ENCODE peak calls at places on chromosomes 2 and 18, in six cellular contexts. Q is IMR-90, Y is sigmoid colon, G is A549, X is lower leg skin, S is uterus. T is an unnamed sample.
A peak's percentile ranks its signal among the peaks of the same experiment; 100 is the strongest.

GRCh38 chr2:24824966-24825882 is 32.0 kb downstream of the CENPO start:
- DNase-seq in Y (peak; percentile 54), X (no peak), G (peak; percentile 48), S (no peak), Q (no peak), T (no peak)

GRCh38 chr2:116669782-116670181 is 1144.7 kb upstream of the DDX18 start:
- DNase-seq in Q (no peak), S (no peak), X (no peak), Y (no peak), G (no peak), T (no peak)

GRCh38 chr2:241788572-241788971 is 11.9 kb downstream of the GAL3ST2 start:
- DNase-seq in Q (no peak), G (no peak), S (no peak), X (peak; percentile 3), Y (no peak), T (no peak)

GRCh38 chr2:179768765-179769164 is 92.6 kb downstream of the ZNF385B start:
- DNase-seq in G (no peak), Y (no peak), Q (peak; percentile 1), X (no peak), S (no peak), T (no peak)

GRCh38 chr2:63862802-63863201 is 21.1 kb downstream of the UGP2 start:
- DNase-seq in G (no peak), Y (no peak), X (no peak), S (no peak), Q (peak; percentile 48), T (no peak)

GRCh38 chr18:8952796-8953760 is 149.4 kb upstream of the NDUFV2 start:
- DNase-seq in X (peak; percentile 27), Q (peak; percentile 92), Y (no peak), G (no peak), S (no peak), T (no peak)

GRCh38 chr2:75241696-75242095 is 42.4 kb upstream of the TACR1 start:
- DNase-seq in G (no peak), S (no peak), Y (no peak), Q (peak; percentile 43), X (no peak), T (no peak)

GRCh38 chr2:109331864-109332848 is 203.2 kb downstream of the SH3RF3 start:
- DNase-seq in S (peak; percentile 71), X (peak; percentile 88), Y (peak; percentile 84), G (peak; percentile 22), Q (peak; percentile 96), T (peak; percentile 78)

GRCh38 chr2:24352664-24353063 is 7.7 kb downstream of the ITSN2 start:
- DNase-seq in S (no peak), Y (no peak), Q (no peak), X (no peak), G (no peak), T (no peak)

DNA sequence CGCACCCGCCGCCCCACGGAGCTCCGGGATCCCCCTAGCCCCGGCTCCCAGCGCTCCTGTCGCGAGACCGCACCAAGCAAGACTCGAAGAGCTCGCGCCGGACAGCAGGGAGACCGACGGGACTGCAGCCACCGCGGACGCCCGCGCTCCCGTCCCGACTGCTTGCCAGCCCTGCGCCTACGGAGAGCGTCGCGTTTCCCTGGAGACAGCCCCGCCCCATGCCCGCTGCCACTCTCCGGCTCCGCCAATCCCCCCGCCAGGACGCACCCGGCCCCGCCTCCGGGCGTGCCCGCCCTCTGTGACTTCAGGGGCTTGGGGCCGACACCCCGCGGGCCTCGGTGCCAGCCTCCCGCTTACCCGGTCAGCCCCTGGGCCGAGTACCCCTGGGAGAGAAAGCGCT is at the start of gene ANKMY1:
- DNase-seq in Q (peak; percentile 67), X (peak; percentile 23), Y (peak; percentile 73), G (no peak), S (peak; percentile 53), T (no peak)
- TF ChIP-seq POLR2A in Q (no peak), X (no peak), Y (no peak), G (no peak), S (no peak), T (no peak)

GRCh38 chr18:5237723-5238370 is 40.8 kb upstream of the AKAIN1 start:
- DNase-seq in X (peak; percentile 77), G (peak; percentile 18), Q (peak; percentile 85), Y (peak; percentile 94), S (peak; percentile 86), T (no peak)
- TF ChIP-seq POLR2A in X (no peak), G (peak; percentile 82), Q (peak; percentile 78), Y (peak; percentile 44), S (peak; percentile 23), T (peak; percentile 68)

GRCh38 chr2:85594715-85595377 is 699 bp upstream of the RNF181 start:
- DNase-seq in Q (no peak), S (no peak), Y (no peak), G (no peak), X (no peak), T (no peak)

GRCh38 chr2:85596486-85597143 is 1.1 kb downstream of the RNF181 start:
- DNase-seq in X (no peak), Q (no peak), G (no peak), Y (no peak), S (no peak), T (no peak)

GRCh38 chr2:85593023-85593422 is 2.5 kb upstream of the RNF181 start:
- DNase-seq in S (no peak), G (no peak), Y (no peak), Q (no peak), X (no peak), T (no peak)

GRCh38 chr2:85597241-85597640 is 1.7 kb downstream of the RNF181 start:
- DNase-seq in Q (no peak), G (no peak), X (no peak), Y (no peak), S (no peak), T (no peak)

GRCh38 chr2:85595378-85596232 is at the start of gene RNF181:
- DNase-seq in X (peak; percentile 99), S (peak; percentile 94), G (peak; percentile 100), Y (peak; percentile 99), Q (peak; percentile 99), T (peak; percentile 95)
- TF ChIP-seq POLR2A in X (no peak), S (peak; percentile 69), G (peak; percentile 86), Y (peak; percentile 87), Q (peak; percentile 88), T (peak; percentile 73)

GRCh38 chr2:157777425-157777824 is 98.7 kb downstream of the ACVR1 start:
- DNase-seq in Q (peak; percentile 69), G (peak; percentile 24), S (peak; percentile 59), X (no peak), Y (no peak), T (no peak)
- TF ChIP-seq POLR2A in Q (no peak), G (no peak), S (no peak), X (no peak), Y (no peak), T (no peak)

T was measured in H54.